ENCODE peak calls at places on chromosomes 11 and 22, in seven cellular contexts. Q is H1, L is A549, K is suprapubic skin, D is ovary, V is stomach, Z is HepG2. I is an unnamed sample.

GRCh38 chr22:47202819-47203553 is 440.5 kb downstream of the TBC1D22A start:
- DNase-seq in K (peak), L (no peak), Z (no peak), D (no peak), V (no peak), Q (no peak), I (peak)

GRCh38 chr11:705646-706438 is at the start of gene EPS8L2:
- DNase-seq in K (no peak), L (peak), D (peak), Q (no peak), Z (no peak), V (peak), I (no peak)

GRCh38 chr22:28297504-28297903 is 378.4 kb upstream of the PITPNB start:
- DNase-seq in Q (no peak), V (no peak), D (no peak), L (no peak), Z (no peak), K (no peak), I (no peak)

GRCh38 chr11:88629496-88629895 is 292.0 kb upstream of the CTSC start:
- DNase-seq in V (no peak), L (no peak), K (no peak), Q (no peak), Z (no peak), D (no peak), I (no peak)

GRCh38 chr11:17475666-17476316 is 854 bp downstream of the ABCC8 start:
- DNase-seq in Z (no peak), K (no peak), D (no peak), Q (no peak), L (no peak), V (no peak), I (no peak)

GRCh38 chr11:82733444-82734119 is at the start of gene FAM181B:
- DNase-seq in L (peak), D (peak), K (no peak), V (peak), Q (peak), Z (no peak), I (no peak)

GRCh38 chr11:120121914-120122473 is 15.9 kb downstream of the TRIM29 start:
- DNase-seq in Z (peak), Q (no peak), V (no peak), D (no peak), L (no peak), K (no peak), I (no peak)

GRCh38 chr11:66950113-66950535 is 8.1 kb downstream of the PC start:
- DNase-seq in V (peak), K (peak), L (peak), Z (peak), Q (no peak), D (peak), I (no peak)

GRCh38 chr11:18650859-18651557 is 16.9 kb upstream of the SPTY2D1 start:
- DNase-seq in V (peak), K (no peak), Z (peak), D (peak), L (peak), Q (peak), I (no peak)

GRCh38 chr11:65941720-65942310 is 3.5 kb upstream of the TSGA10IP start:
- DNase-seq in L (no peak), K (no peak), D (no peak), V (no peak), Q (no peak), Z (no peak), I (no peak)

GRCh38 chr22:31278643-31279326 is 13.5 kb downstream of the PIK3IP1 start:
- DNase-seq in L (no peak), K (no peak), Z (no peak), Q (no peak), V (peak), D (peak), I (no peak)

GRCh38 chr11:126990716-126991480 is 9.7 kb downstream of the KIRREL3 start:
- DNase-seq in Q (no peak), D (no peak), K (no peak), V (no peak), Z (no peak), L (no peak), I (no peak)

GRCh38 chr11:130189492-130190210 is 30.1 kb downstream of the ST14 start:
- DNase-seq in K (no peak), D (no peak), Q (no peak), L (no peak), Z (no peak), V (no peak), I (no peak)

GRCh38 chr22:43475549-43476076 is 63.8 kb downstream of the MPPED1 start:
- DNase-seq in K (no peak), Q (no peak), L (no peak), V (no peak), Z (no peak), D (no peak), I (no peak)

GRCh38 chr11:95076416-95076815 is 9.7 kb downstream of the SRSF8 start:
- DNase-seq in D (peak), K (no peak), Q (no peak), V (peak), Z (no peak), L (peak), I (no peak)

GRCh38 chr11:27282141-27282590 is 80.8 kb downstream of the CCDC34 start:
- DNase-seq in V (no peak), D (peak), L (peak), Q (no peak), Z (peak), K (no peak), I (no peak)

GRCh38 chr11:132077416-132077815 is 707.0 kb downstream of the NTM start:
- DNase-seq in L (no peak), Z (no peak), V (no peak), D (no peak), K (no peak), Q (no peak), I (no peak)

GRCh38 chr11:95453616-95454118 is 222.7 kb upstream of the SESN3 start:
- DNase-seq in V (peak), K (peak), Z (no peak), D (no peak), L (no peak), Q (no peak), I (peak)

GRCh38 chr11:74325649-74326645 is 14.5 kb upstream of the P4HA3 start:
- DNase-seq in V (peak), Q (no peak), Z (no peak), L (no peak), D (peak), K (peak), I (peak)

GRCh38 chr11:72013765-72014711 is 15.3 kb downstream of the IL18BP start:
- DNase-seq in V (no peak), K (peak), D (no peak), Z (no peak), Q (no peak), L (no peak), I (no peak)

GRCh38 chr11:90134420-90135003 is at the start of gene NAALAD2:
- DNase-seq in K (peak), L (peak), D (peak), Q (peak), Z (peak), V (no peak), I (no peak)

GRCh38 chr11:27553186-27553585 is 46.6 kb upstream of the LIN7C start:
- DNase-seq in D (no peak), K (no peak), Z (no peak), V (no peak), L (no peak), Q (no peak), I (no peak)

GRCh38 chr11:70650075-70650909 is 252.0 kb downstream of the CTTN start:
- DNase-seq in Q (no peak), D (no peak), Z (peak), L (peak), V (peak), K (no peak), I (no peak)

GRCh38 chr22:45302047-45302446 is 7.7 kb upstream of the FAM118A start:
- DNase-seq in L (peak), D (no peak), V (no peak), K (no peak), Z (peak), Q (no peak), I (no peak)

GRCh38 chr11:28058333-28058732 is 49.6 kb downstream of the KIF18A start:
- DNase-seq in L (peak), V (no peak), Q (no peak), Z (peak), K (no peak), D (no peak), I (no peak)

GRCh38 chr11:94513091-94513490 is 830 bp downstream of the C11orf97 start:
- DNase-seq in Z (peak), K (no peak), V (no peak), D (no peak), L (no peak), Q (no peak), I (no peak)

DNA sequence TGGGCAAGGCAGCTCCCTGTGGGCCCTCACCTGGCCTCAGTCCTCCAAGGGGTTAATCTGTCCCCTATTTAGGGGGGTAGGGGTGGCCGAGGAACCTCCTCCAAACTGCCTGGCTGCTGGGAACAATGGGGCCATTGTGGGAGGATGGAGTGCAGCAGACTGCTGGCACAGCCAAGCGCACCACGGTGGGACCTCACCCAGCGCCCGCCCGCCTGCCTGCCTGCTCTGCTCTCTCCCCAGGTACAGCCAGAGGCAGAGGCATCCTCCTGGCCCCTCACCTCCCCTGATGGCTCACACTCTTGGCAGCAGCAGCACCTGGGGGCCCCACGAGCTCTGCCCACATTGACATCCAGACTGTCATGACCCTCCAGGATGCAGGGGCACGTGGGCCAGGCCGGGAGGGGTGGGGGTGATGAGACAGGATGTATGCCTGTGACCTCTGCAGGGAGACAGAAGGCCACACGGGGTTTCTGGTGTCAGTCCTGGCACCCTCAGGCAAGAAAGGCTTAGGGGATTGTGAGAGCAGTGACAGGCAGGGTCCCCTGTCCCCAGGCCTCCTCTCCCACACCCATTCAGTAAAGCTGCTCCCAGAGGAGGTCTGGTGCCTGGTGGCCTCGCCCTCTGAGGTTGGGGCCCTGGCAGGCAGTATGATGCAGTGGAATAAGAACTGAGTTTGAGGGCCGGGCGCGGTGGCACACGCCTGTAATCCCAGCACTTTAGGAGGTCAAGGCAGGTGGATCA is 11.4 kb downstream of the BCL9L start:
- DNase-seq in Q (no peak), D (no peak), K (no peak), V (no peak), Z (peak), L (peak), I (no peak)
- TF ChIP-seq EP300 in Q (no peak), D (no peak), K (no peak), V (no peak), Z (no peak), L (peak), I (no peak)

GRCh38 chr22:17218341-17218740 is 894 bp downstream of the ADA2 start:
- DNase-seq in K (no peak), V (no peak), L (no peak), Z (no peak), D (no peak), Q (no peak), I (no peak)
- H3K4me3 ChIP-seq in K (peak), V (no peak), L (no peak), Z (no peak), D (no peak), Q (no peak), I (no peak)

DNA sequence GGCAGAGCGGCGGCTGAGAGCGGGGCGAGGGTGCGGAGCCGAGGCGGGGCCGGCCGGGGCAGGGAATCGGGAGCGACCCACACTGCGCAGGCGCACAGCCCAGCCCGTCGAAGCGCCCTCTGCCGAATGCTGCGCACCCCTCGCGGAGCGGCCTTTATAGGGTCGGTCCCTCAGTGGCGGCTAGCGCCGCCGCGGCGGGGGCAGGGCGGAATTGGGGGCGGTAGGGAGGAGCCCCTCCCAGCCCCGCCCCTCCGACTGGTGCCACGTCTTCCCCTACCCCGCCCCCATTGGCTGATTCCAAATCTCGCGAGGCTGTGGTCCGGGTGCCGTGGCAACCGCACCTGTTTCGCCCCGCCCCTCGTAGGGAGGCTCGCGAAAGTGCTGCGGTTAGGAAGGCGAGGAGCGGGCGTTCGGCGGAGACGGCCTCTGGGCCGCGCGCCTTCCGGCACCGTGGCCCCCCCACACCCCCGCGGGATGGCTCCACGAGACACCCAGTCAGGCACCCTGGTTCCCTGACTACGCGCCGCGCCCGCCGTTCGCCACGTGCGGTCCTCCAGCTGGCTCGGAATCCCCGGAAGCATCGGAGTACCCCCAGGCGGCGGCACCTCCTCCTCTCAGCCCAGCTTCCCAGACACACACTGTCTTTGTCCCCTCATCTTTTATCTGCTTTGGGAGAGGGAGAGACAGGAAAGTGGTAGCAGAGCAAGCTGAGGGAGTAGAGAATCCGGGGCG is at the start of gene EHD1:
- DNase-seq in K (peak), Q (peak), L (peak), V (peak), D (peak), Z (peak), I (peak)
- TF ChIP-seq POLR2A in K (peak), Q (no peak), L (peak), V (peak), D (peak), Z (no peak), I (peak)

GRCh38 chr11:86475027-86475426 is 100.3 kb downstream of the CCDC81 start:
- DNase-seq in V (no peak), K (no peak), Q (no peak), D (no peak), Z (no peak), L (no peak), I (no peak)

GRCh38 chr11:86478348-86478747 is 103.7 kb downstream of the CCDC81 start:
- DNase-seq in Q (no peak), V (no peak), L (no peak), K (no peak), Z (no peak), D (no peak), I (no peak)

GRCh38 chr11:86476109-86476861 is 101.6 kb downstream of the CCDC81 start:
- DNase-seq in D (peak), Q (no peak), K (no peak), V (no peak), Z (peak), L (no peak), I (no peak)

GRCh38 chr11:86477495-86478155 is 102.9 kb downstream of the CCDC81 start:
- DNase-seq in V (no peak), L (no peak), D (peak), Q (no peak), Z (no peak), K (no peak), I (no peak)

DNA sequence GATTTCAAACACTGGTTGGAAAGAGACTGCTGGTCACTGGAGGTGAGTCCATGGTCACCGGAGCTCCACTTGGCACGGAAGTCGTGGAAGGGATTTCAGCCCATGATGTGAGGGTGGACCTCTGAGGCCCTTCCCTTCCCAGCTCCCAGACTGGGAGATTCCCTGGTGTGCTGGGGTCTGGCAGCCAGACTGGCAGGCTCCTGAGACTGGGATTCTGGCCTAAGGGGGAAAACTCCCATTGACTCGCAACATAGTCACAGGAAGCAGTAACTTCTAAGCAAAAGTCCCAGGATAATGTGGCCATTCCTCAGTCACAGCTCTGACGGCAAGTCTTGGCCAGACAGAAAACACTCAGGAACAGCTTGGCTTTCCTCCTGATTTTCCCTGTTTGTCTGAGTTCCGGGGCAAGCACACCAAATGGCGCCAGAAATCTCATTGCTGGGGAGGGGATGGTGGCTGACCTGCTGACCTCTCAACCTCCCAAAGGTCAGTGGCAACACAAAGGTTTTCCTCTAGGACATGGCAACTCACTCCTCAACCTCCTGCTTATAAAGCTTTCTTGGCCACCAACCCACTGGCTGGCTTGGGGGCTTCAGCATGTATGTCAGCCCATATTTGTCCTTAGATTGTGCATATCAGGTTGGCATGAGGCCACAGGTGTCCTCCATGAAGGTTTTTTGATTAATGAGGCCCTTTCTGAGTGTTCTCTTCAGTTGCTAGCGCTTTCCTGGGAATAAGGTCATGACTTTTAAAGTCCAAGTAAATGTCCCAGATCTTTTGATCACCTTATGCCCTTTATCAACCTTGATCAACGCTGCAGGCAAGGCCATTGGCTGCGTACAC is 99.5 kb downstream of the CCDC81 start:
- DNase-seq in K (no peak), L (peak), D (no peak), V (no peak), Z (no peak), Q (no peak), I (no peak)
- TF ChIP-seq EP300 in K (no peak), L (no peak), D (no peak), V (no peak), Z (no peak), Q (no peak), I (no peak)

GRCh38 chr22:22425366-22425765 is 83.2 kb downstream of the ZNF280B start:
- DNase-seq in Z (no peak), K (no peak), D (no peak), L (no peak), Q (no peak), V (no peak), I (no peak)
- H3K4me3 ChIP-seq in Z (no peak), K (no peak), D (no peak), L (no peak), Q (no peak), V (no peak), I (no peak)

I was measured in esophagus muscularis mucosa.